ENCODE peak calls at places on chromosome 16, in nine cellular contexts. One of them, this sample, is unnamed.
A peak's percentile ranks its signal among the peaks of the same experiment; 100 is the strongest.

GRCh38 chr16:53558665-53559064 is 55.7 kb upstream of the AKTIP start:
- DNase-seq in GM03348: no peak
- DNase-seq in CD4-positive, alpha-beta memory T cell: no peak
- DNase-seq in ureter: no peak
- DNase-seq in activated CD4-positive, CD25-positive, alpha-beta regulatory T cell: no peak
- DNase-seq in EL: no peak
- DNase-seq in stimulated activated CD4-positive, alpha-beta T cell treated with anti-CD3 and anti-CD28 coated beads, Interleukin-12 subunit alpha, Interleukin-12 subunit beta, amount 100 ng/mL, for 4 hours: no peak
- DNase-seq in T-helper 1 cell: no peak
- DNase-seq in CD4-positive, alpha-beta T cell: no peak
- DNase-seq in this sample: no peak

GRCh38 chr16:30394603-30395154 is 541 bp upstream of the ZNF48 start:
- DNase-seq in GM03348: peak; percentile 36
- DNase-seq in CD4-positive, alpha-beta memory T cell: no peak
- DNase-seq in ureter: no peak
- DNase-seq in activated CD4-positive, CD25-positive, alpha-beta regulatory T cell: no peak
- DNase-seq in EL: peak; percentile 42
- DNase-seq in stimulated activated CD4-positive, alpha-beta T cell treated with anti-CD3 and anti-CD28 coated beads, Interleukin-12 subunit alpha, Interleukin-12 subunit beta, amount 100 ng/mL, for 4 hours: no peak
- DNase-seq in T-helper 1 cell: no peak
- DNase-seq in CD4-positive, alpha-beta T cell: no peak
- DNase-seq in this sample: no peak

GRCh38 chr16:89900885-89901284 is 17.8 kb upstream of the MC1R start:
- DNase-seq in GM03348: no peak
- DNase-seq in CD4-positive, alpha-beta memory T cell: no peak
- DNase-seq in ureter: no peak
- DNase-seq in activated CD4-positive, CD25-positive, alpha-beta regulatory T cell: no peak
- DNase-seq in EL: no peak
- DNase-seq in stimulated activated CD4-positive, alpha-beta T cell treated with anti-CD3 and anti-CD28 coated beads, Interleukin-12 subunit alpha, Interleukin-12 subunit beta, amount 100 ng/mL, for 4 hours: no peak
- DNase-seq in T-helper 1 cell: no peak
- DNase-seq in CD4-positive, alpha-beta T cell: no peak
- DNase-seq in this sample: no peak

GRCh38 chr16:67782567-67783352 is 23.6 kb downstream of the RANBP10 start:
- DNase-seq in GM03348: no peak
- DNase-seq in CD4-positive, alpha-beta memory T cell: no peak
- DNase-seq in ureter: no peak
- DNase-seq in activated CD4-positive, CD25-positive, alpha-beta regulatory T cell: no peak
- DNase-seq in EL: no peak
- DNase-seq in stimulated activated CD4-positive, alpha-beta T cell treated with anti-CD3 and anti-CD28 coated beads, Interleukin-12 subunit alpha, Interleukin-12 subunit beta, amount 100 ng/mL, for 4 hours: no peak
- DNase-seq in T-helper 1 cell: no peak
- DNase-seq in CD4-positive, alpha-beta T cell: no peak
- DNase-seq in this sample: peak; percentile 19

GRCh38 chr16:82294874-82295273 is 124.8 kb upstream of the MPHOSPH6 start:
- DNase-seq in GM03348: no peak
- DNase-seq in CD4-positive, alpha-beta memory T cell: no peak
- DNase-seq in ureter: no peak
- DNase-seq in activated CD4-positive, CD25-positive, alpha-beta regulatory T cell: no peak
- DNase-seq in EL: no peak
- DNase-seq in stimulated activated CD4-positive, alpha-beta T cell treated with anti-CD3 and anti-CD28 coated beads, Interleukin-12 subunit alpha, Interleukin-12 subunit beta, amount 100 ng/mL, for 4 hours: no peak
- DNase-seq in T-helper 1 cell: no peak
- DNase-seq in CD4-positive, alpha-beta T cell: no peak
- DNase-seq in this sample: no peak

GRCh38 chr16:48611329-48612137 is 1.6 kb upstream of the N4BP1 start:
- DNase-seq in GM03348: no peak
- DNase-seq in CD4-positive, alpha-beta memory T cell: peak; percentile 82
- DNase-seq in ureter: no peak
- DNase-seq in activated CD4-positive, CD25-positive, alpha-beta regulatory T cell: peak; percentile 35
- DNase-seq in EL: no peak
- DNase-seq in stimulated activated CD4-positive, alpha-beta T cell treated with anti-CD3 and anti-CD28 coated beads, Interleukin-12 subunit alpha, Interleukin-12 subunit beta, amount 100 ng/mL, for 4 hours: peak; percentile 30
- DNase-seq in T-helper 1 cell: peak; percentile 82
- DNase-seq in CD4-positive, alpha-beta T cell: peak; percentile 65
- DNase-seq in this sample: peak; percentile 9

GRCh38 chr16:13833510-13833909 is 86.4 kb upstream of the ERCC4 start:
- DNase-seq in GM03348: no peak
- DNase-seq in CD4-positive, alpha-beta memory T cell: no peak
- DNase-seq in ureter: no peak
- DNase-seq in activated CD4-positive, CD25-positive, alpha-beta regulatory T cell: no peak
- DNase-seq in EL: no peak
- DNase-seq in stimulated activated CD4-positive, alpha-beta T cell treated with anti-CD3 and anti-CD28 coated beads, Interleukin-12 subunit alpha, Interleukin-12 subunit beta, amount 100 ng/mL, for 4 hours: no peak
- DNase-seq in T-helper 1 cell: no peak
- DNase-seq in CD4-positive, alpha-beta T cell: no peak
- DNase-seq in this sample: no peak

GRCh38 chr16:66569827-66570405 is 3.7 kb downstream of the CMTM1 start:
- DNase-seq in GM03348: peak; percentile 55
- DNase-seq in CD4-positive, alpha-beta memory T cell: no peak
- DNase-seq in ureter: no peak
- DNase-seq in activated CD4-positive, CD25-positive, alpha-beta regulatory T cell: no peak
- DNase-seq in EL: peak; percentile 57
- DNase-seq in stimulated activated CD4-positive, alpha-beta T cell treated with anti-CD3 and anti-CD28 coated beads, Interleukin-12 subunit alpha, Interleukin-12 subunit beta, amount 100 ng/mL, for 4 hours: no peak
- DNase-seq in T-helper 1 cell: no peak
- DNase-seq in CD4-positive, alpha-beta T cell: no peak
- DNase-seq in this sample: no peak

GRCh38 chr16:63361032-63361624 is 1324.9 kb upstream of the CDH8 start:
- DNase-seq in GM03348: peak; percentile 60
- DNase-seq in CD4-positive, alpha-beta memory T cell: no peak
- DNase-seq in ureter: no peak
- DNase-seq in activated CD4-positive, CD25-positive, alpha-beta regulatory T cell: no peak
- DNase-seq in EL: peak; percentile 44
- DNase-seq in stimulated activated CD4-positive, alpha-beta T cell treated with anti-CD3 and anti-CD28 coated beads, Interleukin-12 subunit alpha, Interleukin-12 subunit beta, amount 100 ng/mL, for 4 hours: no peak
- DNase-seq in T-helper 1 cell: no peak
- DNase-seq in CD4-positive, alpha-beta T cell: no peak
- DNase-seq in this sample: no peak

GRCh38 chr16:86979061-86979460 is 338.1 kb downstream of the C16orf95 start:
- DNase-seq in GM03348: no peak
- DNase-seq in CD4-positive, alpha-beta memory T cell: no peak
- DNase-seq in ureter: no peak
- DNase-seq in activated CD4-positive, CD25-positive, alpha-beta regulatory T cell: no peak
- DNase-seq in EL: no peak
- DNase-seq in stimulated activated CD4-positive, alpha-beta T cell treated with anti-CD3 and anti-CD28 coated beads, Interleukin-12 subunit alpha, Interleukin-12 subunit beta, amount 100 ng/mL, for 4 hours: no peak
- DNase-seq in T-helper 1 cell: no peak
- DNase-seq in CD4-positive, alpha-beta T cell: no peak
- DNase-seq in this sample: no peak

This sample was measured in NCI-H2107.